ENCODE peak calls at places on chromosomes 1 and 21, in seven cellular contexts. One of them, this sample, is unnamed.

GRCh38 chr1:172394167-172394751 is 26.2 kb upstream of the C1orf105 start:
- DNase-seq in Daoy: peak; percentile 67
- DNase-seq in bronchial epithelial cell: peak; percentile 44
- DNase-seq in HTR-8/SVneo: no peak
- DNase-seq in adrenal gland: peak; percentile 31
- DNase-seq in NCI-H2107: no peak
- DNase-seq in KG1: no peak
- DNase-seq in this sample: no peak

GRCh38 chr1:219465247-219466093 is 147.4 kb downstream of the ZC3H11B start:
- DNase-seq in NCI-H2107: no peak
- DNase-seq in Daoy: no peak
- DNase-seq in HTR-8/SVneo: no peak
- DNase-seq in KG1: no peak
- DNase-seq in adrenal gland: no peak
- DNase-seq in bronchial epithelial cell: peak; percentile 70
- DNase-seq in this sample: no peak

GRCh38 chr21:33157303-33157702 is 72.4 kb upstream of the IFNAR2 start:
- DNase-seq in KG1: no peak
- DNase-seq in NCI-H2107: no peak
- DNase-seq in adrenal gland: no peak
- DNase-seq in Daoy: no peak
- DNase-seq in bronchial epithelial cell: no peak
- DNase-seq in HTR-8/SVneo: no peak
- DNase-seq in this sample: no peak

GRCh38 chr1:211036701-211037494 is 97.0 kb downstream of the KCNH1 start:
- DNase-seq in KG1: no peak
- DNase-seq in bronchial epithelial cell: peak; percentile 64
- DNase-seq in NCI-H2107: no peak
- DNase-seq in adrenal gland: peak; percentile 28
- DNase-seq in HTR-8/SVneo: peak; percentile 80
- DNase-seq in Daoy: peak; percentile 92
- DNase-seq in this sample: no peak

GRCh38 chr1:5830771-5831599 is 161.2 kb downstream of the NPHP4 start:
- DNase-seq in KG1: no peak
- DNase-seq in NCI-H2107: no peak
- DNase-seq in adrenal gland: no peak
- DNase-seq in Daoy: no peak
- DNase-seq in bronchial epithelial cell: no peak
- DNase-seq in HTR-8/SVneo: no peak
- DNase-seq in this sample: peak; percentile 7

GRCh38 chr21:42495765-42496119 is 282 bp downstream of the RSPH1 start:
- DNase-seq in NCI-H2107: peak; percentile 66
- DNase-seq in Daoy: no peak
- DNase-seq in adrenal gland: no peak
- DNase-seq in KG1: no peak
- DNase-seq in bronchial epithelial cell: peak; percentile 24
- DNase-seq in HTR-8/SVneo: peak; percentile 10
- DNase-seq in this sample: no peak

GRCh38 chr1:9825101-9826074 is 1.6 kb upstream of the CLSTN1 start:
- DNase-seq in NCI-H2107: no peak
- DNase-seq in KG1: no peak
- DNase-seq in Daoy: peak; percentile 94
- DNase-seq in HTR-8/SVneo: peak; percentile 86
- DNase-seq in adrenal gland: peak; percentile 79
- DNase-seq in bronchial epithelial cell: peak; percentile 99
- DNase-seq in this sample: peak; percentile 30

GRCh38 chr1:226429051-226429461 is 21.2 kb upstream of the PARP1 start:
- DNase-seq in NCI-H2107: no peak
- DNase-seq in KG1: no peak
- DNase-seq in bronchial epithelial cell: peak; percentile 48
- DNase-seq in Daoy: peak; percentile 82
- DNase-seq in adrenal gland: no peak
- DNase-seq in HTR-8/SVneo: peak; percentile 45
- DNase-seq in this sample: no peak

GRCh38 chr1:16998589-16998988 is 13.1 kb downstream of the ATP13A2 start:
- DNase-seq in KG1: no peak
- DNase-seq in bronchial epithelial cell: peak; percentile 60
- DNase-seq in HTR-8/SVneo: no peak
- DNase-seq in Daoy: no peak
- DNase-seq in adrenal gland: no peak
- DNase-seq in NCI-H2107: no peak
- DNase-seq in this sample: no peak

GRCh38 chr1:168110896-168111545 is 25.7 kb downstream of the GPR161 start:
- DNase-seq in NCI-H2107: no peak
- DNase-seq in bronchial epithelial cell: peak; percentile 73
- DNase-seq in KG1: no peak
- DNase-seq in adrenal gland: no peak
- DNase-seq in HTR-8/SVneo: no peak
- DNase-seq in Daoy: no peak
- DNase-seq in this sample: no peak

This sample was measured in DMS 273 treated with DMSO at 0.1 percent for 48 hours.